ENCODE peak calls at places on chromosome 15, in eight cellular contexts. G is stimulated activated CD8-positive, alpha-beta memory T cell treated with anti-CD3 and anti-CD28 coated beads, Interleukin-12 subunit alpha, Interleukin-12 subunit beta, amount 100 ng/mL, for 1 hour; Q is activated naive CD4-positive, alpha-beta T cell; B is globus pallidus; D is caudate nucleus; N is RWPE2; K is naive thymus-derived CD8-positive, alpha-beta T cell; S is putamen. R is an unnamed sample.

GRCh38 chr15:36110659-36110993 is 468.8 kb upstream of the CDIN1 start:
- DNase-seq in N (no peak), B (no peak), S (no peak), Q (no peak), G (no peak), D (no peak), K (no peak), R (no peak)

GRCh38 chr15:51227967-51228783 is 110.2 kb downstream of the CYP19A1 start:
- DNase-seq in G (no peak), B (peak), Q (no peak), N (no peak), K (no peak), S (peak), D (no peak), R (no peak)

GRCh38 chr15:76057332-76058000 is 2.3 kb upstream of the TMEM266 start:
- DNase-seq in B (peak), N (no peak), G (no peak), K (peak), S (peak), Q (no peak), D (no peak), R (no peak)

GRCh38 chr15:52208306-52208946 is 17.2 kb upstream of the GNB5 start:
- DNase-seq in B (peak), S (peak), D (no peak), Q (peak), K (peak), N (no peak), G (peak), R (no peak)

GRCh38 chr15:58066042-58066867 is 744 bp upstream of the ALDH1A2 start:
- DNase-seq in Q (peak), B (peak), S (peak), N (peak), D (no peak), G (peak), K (peak), R (peak)

GRCh38 chr15:78059110-78059839 is 18.2 kb downstream of the TBC1D2B start:
- DNase-seq in K (no peak), B (no peak), D (no peak), N (no peak), Q (no peak), S (no peak), G (no peak), R (no peak)

GRCh38 chr15:67807836-67808235 is 17.5 kb upstream of the SKOR1 start:
- DNase-seq in D (no peak), G (no peak), S (no peak), N (no peak), B (no peak), K (no peak), Q (no peak), R (no peak)

GRCh38 chr15:60070838-60071493 is 66.9 kb downstream of the FOXB1 start:
- DNase-seq in Q (no peak), B (no peak), D (no peak), S (no peak), G (no peak), K (no peak), N (no peak), R (no peak)

GRCh38 chr15:48076454-48076853 is 44.3 kb upstream of the SLC24A5 start:
- DNase-seq in K (no peak), D (no peak), Q (no peak), S (no peak), N (no peak), G (no peak), B (no peak), R (no peak)

GRCh38 chr15:72086920-72087648 is 30.9 kb downstream of the MYO9A start:
- DNase-seq in D (no peak), S (no peak), K (no peak), B (no peak), N (no peak), G (no peak), Q (no peak), R (no peak)

GRCh38 chr15:85800460-85801123 is 5.9 kb upstream of the KLHL25 start:
- DNase-seq in G (no peak), S (no peak), Q (no peak), N (no peak), D (no peak), K (no peak), B (no peak), R (peak)

GRCh38 chr15:95464091-95464888 is 866.2 kb upstream of the NR2F2 start:
- DNase-seq in B (no peak), K (no peak), N (no peak), S (no peak), G (no peak), Q (no peak), D (no peak), R (no peak)

GRCh38 chr15:94445529-94446160 is 214.3 kb downstream of the MCTP2 start:
- DNase-seq in Q (no peak), D (no peak), N (no peak), S (no peak), B (no peak), G (no peak), K (no peak), R (no peak)

GRCh38 chr15:38197553-38197952 is 55.1 kb upstream of the SPRED1 start:
- DNase-seq in K (no peak), D (no peak), N (no peak), B (peak), S (no peak), G (no peak), Q (no peak), R (no peak)

GRCh38 chr15:53962646-53963561 is 15.3 kb upstream of the UNC13C start:
- DNase-seq in N (no peak), G (no peak), K (no peak), D (no peak), B (no peak), Q (no peak), S (no peak), R (no peak)

GRCh38 chr15:80890341-80890972 is 99.2 kb downstream of the MESD start:
- DNase-seq in S (no peak), B (no peak), D (no peak), G (no peak), Q (no peak), N (no peak), K (no peak), R (no peak)

GRCh38 chr15:48516125-48516524 is 129.4 kb downstream of the FBN1 start:
- DNase-seq in N (no peak), K (no peak), S (no peak), D (no peak), Q (no peak), B (peak), G (no peak), R (no peak)

GRCh38 chr15:72227720-72228119 is 3.3 kb downstream of the PKM start:
- DNase-seq in B (no peak), Q (no peak), G (no peak), D (no peak), K (peak), N (no peak), S (no peak), R (no peak)

GRCh38 chr15:25060996-25061620 is 106.3 kb downstream of the SNRPN start:
- DNase-seq in N (peak), S (no peak), G (no peak), K (no peak), D (no peak), Q (no peak), B (no peak), R (no peak)

GRCh38 chr15:101170568-101171350 is 81.1 kb downstream of the CHSY1 start:
- DNase-seq in S (no peak), D (no peak), K (no peak), G (no peak), B (no peak), N (peak), Q (no peak), R (no peak)

GRCh38 chr15:65533057-65533752 is 2.9 kb downstream of the HACD3 start:
- DNase-seq in S (no peak), B (no peak), K (no peak), N (no peak), Q (no peak), D (no peak), G (no peak), R (no peak)

GRCh38 chr15:39255760-39256159 is 325.1 kb upstream of the THBS1 start:
- DNase-seq in N (no peak), G (no peak), K (no peak), D (no peak), S (no peak), B (no peak), Q (no peak), R (no peak)

GRCh38 chr15:70045045-70045444 is 52.7 kb downstream of the TLE3 start:
- DNase-seq in K (no peak), N (no peak), S (no peak), G (no peak), B (no peak), D (no peak), Q (no peak), R (no peak)

GRCh38 chr15:78057803-78058202 is 19.7 kb downstream of the TBC1D2B start:
- DNase-seq in B (no peak), G (no peak), S (no peak), N (no peak), Q (no peak), K (no peak), D (no peak), R (no peak)

GRCh38 chr15:80152896-80153876 is at the start of gene FAH:
- DNase-seq in S (peak), D (no peak), Q (peak), N (peak), K (peak), B (no peak), G (no peak), R (no peak)

GRCh38 chr15:67761343-67761742 is 64.0 kb upstream of the SKOR1 start:
- DNase-seq in D (no peak), G (no peak), S (no peak), Q (no peak), B (no peak), N (no peak), K (no peak), R (no peak)

GRCh38 chr15:50009634-50010033 is 109.4 kb downstream of the ATP8B4 start:
- DNase-seq in K (no peak), Q (no peak), N (no peak), B (no peak), G (no peak), S (no peak), D (no peak), R (no peak)

GRCh38 chr15:41810651-41811431 is 17.1 kb upstream of the JMJD7 start:
- DNase-seq in S (no peak), G (no peak), B (no peak), K (no peak), Q (no peak), N (no peak), D (no peak), R (no peak)

GRCh38 chr15:85527907-85528306 is 147.5 kb downstream of the AKAP13 start:
- DNase-seq in Q (no peak), G (no peak), B (no peak), S (no peak), D (no peak), K (no peak), N (no peak), R (no peak)

GRCh38 chr15:95013379-95013778 is 782.0 kb downstream of the MCTP2 start:
- DNase-seq in B (no peak), G (no peak), D (no peak), Q (no peak), K (no peak), N (no peak), S (no peak), R (no peak)

GRCh38 chr15:47652213-47652852 is 65.0 kb upstream of the SEMA6D start:
- DNase-seq in D (no peak), Q (no peak), B (no peak), K (no peak), N (no peak), S (no peak), G (no peak), R (no peak)

GRCh38 chr15:55564347-55565145 is 23.6 kb downstream of the PYGO1 start:
- DNase-seq in K (no peak), Q (no peak), D (no peak), S (no peak), B (no peak), N (no peak), G (no peak), R (no peak)

GRCh38 chr15:62124176-62124952 is 40.7 kb downstream of the C2CD4B start:
- DNase-seq in K (no peak), D (no peak), N (no peak), G (no peak), B (no peak), S (no peak), Q (no peak), R (no peak)

GRCh38 chr15:63372018-63372705 is 9.5 kb downstream of the CA12 start:
- DNase-seq in D (no peak), K (no peak), N (peak), Q (no peak), B (no peak), S (peak), G (no peak), R (no peak)

GRCh38 chr15:30649952-30650929 is 24.3 kb downstream of the ARHGAP11B start:
- DNase-seq in N (no peak), K (no peak), G (no peak), D (no peak), S (no peak), B (peak), Q (no peak), R (no peak)

GRCh38 chr15:36177590-36178281 is 401.7 kb upstream of the CDIN1 start:
- DNase-seq in B (peak), S (no peak), K (no peak), G (no peak), N (no peak), D (no peak), Q (no peak), R (peak)

GRCh38 chr15:56586206-56586605 is 121.3 kb upstream of the MNS1 start:
- DNase-seq in Q (no peak), S (no peak), K (no peak), B (no peak), D (no peak), G (no peak), N (no peak), R (no peak)

GRCh38 chr15:73631915-73632669 is 1.1 kb downstream of the NPTN start:
- DNase-seq in N (no peak), S (peak), D (no peak), B (peak), Q (no peak), K (no peak), G (no peak), R (no peak)

GRCh38 chr15:77126927-77127326 is 56.0 kb upstream of the TSPAN3 start:
- DNase-seq in G (no peak), Q (no peak), D (no peak), B (no peak), K (no peak), N (no peak), S (no peak), R (no peak)

GRCh38 chr15:40032125-40032839 is 6.7 kb downstream of the SRP14 start:
- DNase-seq in B (peak), G (no peak), N (no peak), S (peak), K (no peak), Q (no peak), D (no peak), R (no peak)